ENCODE peak calls at places on chromosomes 1 and 21, in four cellular contexts. K is kidney epithelial cell, J is globus pallidus, C is T-helper 1 cell. F is an unnamed sample.
A peak's percentile ranks its signal among the peaks of the same experiment; 100 is the strongest.

GRCh38 chr1:12485231-12486172 is 132.5 kb downstream of the DHRS3 start:
- DNase-seq in C (no peak), J (no peak), K (no peak), F (no peak)

GRCh38 chr21:45306453-45306831 is 18.7 kb upstream of the POFUT2 start:
- DNase-seq in K (no peak), J (no peak), C (no peak), F (peak; percentile 35)

GRCh38 chr1:42385283-42385682 is 4.7 kb downstream of the RIMKLA start:
- DNase-seq in K (no peak), J (no peak), C (no peak), F (no peak)

GRCh38 chr1:177934927-177935326 is 34.9 kb downstream of the SEC16B start:
- DNase-seq in C (no peak), K (no peak), J (no peak), F (no peak)

GRCh38 chr1:6600410-6601048 is 2.1 kb downstream of the KLHL21 start:
- DNase-seq in J (no peak), K (no peak), C (no peak), F (no peak)

GRCh38 chr1:201172336-201172735 is 18.1 kb upstream of the TMEM9 start:
- DNase-seq in J (no peak), C (no peak), K (no peak), F (no peak)

GRCh38 chr1:177471244-177471643 is 300.5 kb downstream of the BRINP2 start:
- DNase-seq in C (no peak), J (no peak), K (no peak), F (no peak)

GRCh38 chr1:91697322-91698260 is 188.4 kb downstream of the TGFBR3 start:
- DNase-seq in K (no peak), J (no peak), C (peak; percentile 8), F (no peak)

GRCh38 chr1:1616838-1617237 is 1.5 kb downstream of the MIB2 start:
- DNase-seq in K (no peak), J (no peak), C (no peak), F (no peak)

GRCh38 chr1:3331564-3331963 is 122.9 kb upstream of the ARHGEF16 start:
- DNase-seq in K (no peak), J (no peak), C (no peak), F (no peak)

GRCh38 chr1:192002063-192002462 is 156.2 kb upstream of the RGS18 start:
- DNase-seq in J (no peak), C (no peak), K (no peak), F (no peak)

GRCh38 chr1:3577300-3577699 is 34.0 kb downstream of the MEGF6 start:
- DNase-seq in C (no peak), K (no peak), J (no peak), F (no peak)

GRCh38 chr1:84089470-84090261 is 54.4 kb upstream of the PRKACB start:
- DNase-seq in K (no peak), J (no peak), C (no peak), F (no peak)

GRCh38 chr21:21200103-21200938 is 202.1 kb downstream of the NCAM2 start:
- DNase-seq in K (peak; percentile 93), J (peak; percentile 45), C (no peak), F (no peak)

GRCh38 chr1:53549781-53550180 is 90.6 kb downstream of the DMRTB1 start:
- DNase-seq in K (no peak), J (no peak), C (no peak), F (peak; percentile 33)